ENCODE peak calls at places on chromosome 3, in five cellular contexts. D is CD8-positive, alpha-beta T cell; K is upper lobe of right lung; Q is ovary; E is IMR-90. S is an unnamed sample. For H3K36me3, the result is how much of the 10 kb centered on the place peaks cover.

GRCh38 chr3:89847955-89848354 is 740.5 kb downstream of the EPHA3 start:
- DNase-seq in D (no peak), K (no peak), Q (no peak), E (no peak), S (no peak)

GRCh38 chr3:119639494-119640350 is 20.7 kb downstream of the POPDC2 start:
- DNase-seq in D (no peak), K (no peak), Q (no peak), E (no peak), S (no peak)

GRCh38 chr3:125257563-125257962 is 45.0 kb upstream of the SLC12A8 start:
- DNase-seq in D (no peak), K (no peak), Q (no peak), E (no peak), S (no peak)

GRCh38 chr3:13150624-13151023 is 77.4 kb upstream of the IQSEC1 start:
- DNase-seq in D (no peak), K (peak), Q (no peak), E (no peak), S (no peak)

GRCh38 chr3:153287017-153287416 is 125.0 kb downstream of the RAP2B start:
- DNase-seq in D (no peak), K (no peak), Q (no peak), E (no peak), S (no peak)

GRCh38 chr3:67832807-67833206 is 178.4 kb upstream of the SUCLG2 start:
- DNase-seq in D (no peak), K (no peak), Q (no peak), E (no peak), S (peak)

GRCh38 chr3:26535151-26535550 is 87.4 kb upstream of the LRRC3B start:
- DNase-seq in D (no peak), K (no peak), Q (no peak), E (no peak), S (no peak)

GRCh38 chr3:121670676-121671075 is 10.0 kb upstream of the HCLS1 start:
- DNase-seq in D (no peak), K (no peak), Q (no peak), E (no peak), S (no peak)

GRCh38 chr3:57797701-57798487 is 41.8 kb downstream of the SLMAP start:
- DNase-seq in D (no peak), K (no peak), Q (no peak), E (no peak), S (no peak)

GRCh38 chr3:178318957-178319528 is 217.2 kb upstream of the KCNMB2 start:
- DNase-seq in D (no peak), K (no peak), Q (no peak), E (no peak), S (no peak)

GRCh38 chr3:170364965-170365364 is 7.5 kb downstream of the SKIL start:
- DNase-seq in D (no peak), K (no peak), Q (no peak), E (no peak), S (no peak)
- H3K36me3 ChIP-seq in D (under half), K (under half), Q (under half), E (under half), S (half or more)

DNA sequence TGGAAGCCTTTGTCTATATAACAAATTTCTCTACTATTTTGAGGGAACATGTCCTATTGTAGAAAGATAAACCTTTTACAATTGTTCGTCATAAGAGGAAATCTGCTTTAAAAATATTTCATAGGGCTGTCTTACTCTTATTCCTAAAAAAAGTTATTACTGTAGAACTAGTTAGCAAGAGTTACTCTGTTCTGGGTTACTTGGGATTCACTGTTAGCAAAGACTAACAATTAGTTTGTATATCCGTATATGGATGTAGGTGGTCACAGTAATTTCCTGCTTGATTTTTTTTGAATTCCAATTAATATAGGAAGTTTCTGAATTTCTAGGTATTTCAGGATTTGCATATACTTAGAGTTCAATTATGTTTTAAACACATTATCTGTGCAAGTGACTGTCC is 413.5 kb downstream of the RBMS3 start:
- DNase-seq in D (no peak), K (no peak), Q (no peak), E (no peak), S (no peak)
- H3K4me3 ChIP-seq in D (no peak), K (no peak), Q (no peak), E (no peak), S (no peak)

GRCh38 chr3:47629770-47630169 is 51.1 kb upstream of the CSPG5 start:
- DNase-seq in D (no peak), K (no peak), Q (no peak), E (no peak), S (no peak)

GRCh38 chr3:47622648-47623047 is 44.0 kb upstream of the CSPG5 start:
- DNase-seq in D (no peak), K (no peak), Q (no peak), E (no peak), S (no peak)

GRCh38 chr3:47630810-47631209 is 52.1 kb upstream of the CSPG5 start:
- DNase-seq in D (no peak), K (no peak), Q (no peak), E (no peak), S (no peak)

GRCh38 chr3:47628426-47628825 is 49.8 kb upstream of the CSPG5 start:
- DNase-seq in D (no peak), K (no peak), Q (no peak), E (no peak), S (no peak)
- H3K36me3 ChIP-seq in D (under half), K (half or more), Q (under half), E (under half), S (under half)

GRCh38 chr3:77667901-77668300 is 628.0 kb downstream of the ROBO2 start:
- DNase-seq in D (no peak), K (no peak), Q (no peak), E (no peak), S (no peak)
- H3K4me3 ChIP-seq in D (no peak), K (no peak), Q (no peak), E (no peak), S (no peak)

GRCh38 chr3:185654758-185655145 is 68.7 kb downstream of the SENP2 start:
- DNase-seq in D (no peak), K (no peak), Q (no peak), E (no peak), S (no peak)
- H3K36me3 ChIP-seq in D (under half), K (under half), Q (under half), E (half or more), S (half or more)

GRCh38 chr3:105835606-105836005 is 33.2 kb downstream of the CBLB start:
- DNase-seq in D (no peak), K (no peak), Q (no peak), E (no peak), S (no peak)
- H3K4me3 ChIP-seq in D (no peak), K (no peak), Q (no peak), E (no peak), S (no peak)

GRCh38 chr3:16357191-16357590 is 92.2 kb downstream of the OXNAD1 start:
- DNase-seq in D (no peak), K (no peak), Q (no peak), E (peak), S (no peak)
- H3K36me3 ChIP-seq in D (under half), K (under half), Q (under half), E (under half), S (under half)

DNA sequence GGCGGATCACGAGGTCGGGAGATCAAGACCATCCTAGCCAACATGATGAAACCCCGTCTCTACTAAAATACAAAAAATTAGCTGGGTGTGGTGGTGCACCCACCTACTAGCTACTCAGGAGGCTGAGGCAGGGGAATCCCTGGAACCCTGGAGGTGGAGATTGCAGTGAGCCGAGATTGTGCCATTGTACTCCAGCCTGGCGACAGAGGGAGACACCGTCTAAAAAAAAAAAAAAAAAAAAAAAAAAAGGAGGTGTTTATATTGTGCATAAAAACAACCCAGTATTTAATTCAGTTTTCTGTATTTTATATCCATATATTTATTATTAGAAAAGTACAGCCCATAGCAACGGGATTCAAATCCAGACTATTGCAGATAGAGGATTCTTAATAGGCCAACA is 129.1 kb upstream of the SOX2 start:
- DNase-seq in D (no peak), K (no peak), Q (no peak), E (no peak), S (no peak)
- H3K4me3 ChIP-seq in D (no peak), K (no peak), Q (no peak), E (no peak), S (no peak)

GRCh38 chr3:66385066-66385465 is 115.8 kb downstream of the LRIG1 start:
- DNase-seq in D (no peak), K (no peak), Q (no peak), E (no peak), S (no peak)

GRCh38 chr3:66381621-66382020 is 119.2 kb downstream of the LRIG1 start:
- DNase-seq in D (no peak), K (no peak), Q (no peak), E (no peak), S (no peak)

GRCh38 chr3:66382142-66382541 is 118.7 kb downstream of the LRIG1 start:
- DNase-seq in D (no peak), K (no peak), Q (no peak), E (no peak), S (no peak)

GRCh38 chr3:66383998-66384745 is 116.7 kb downstream of the LRIG1 start:
- DNase-seq in D (peak), K (no peak), Q (no peak), E (no peak), S (no peak)

DNA sequence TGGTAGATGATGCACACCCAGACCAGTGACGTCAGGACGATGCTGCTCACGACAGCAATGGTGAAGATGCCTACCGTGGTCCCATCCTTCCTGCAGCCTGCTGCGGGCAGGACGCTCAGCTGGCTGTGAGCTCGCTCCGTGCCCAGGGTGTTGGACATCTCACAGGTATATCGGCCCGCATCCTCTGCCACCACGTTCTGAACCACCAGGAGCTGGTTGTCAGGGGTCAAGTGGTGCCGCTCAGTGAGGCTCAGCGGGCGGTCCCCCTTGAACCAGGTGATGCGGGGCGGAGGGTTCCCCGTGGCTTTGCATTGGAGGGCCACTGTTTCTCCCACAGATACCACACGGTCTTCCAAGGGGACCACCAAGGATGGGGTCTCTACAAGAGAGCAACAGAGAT is 117.8 kb downstream of the LRIG1 start:
- DNase-seq in D (no peak), K (no peak), Q (no peak), E (no peak), S (no peak)
- H3K36me3 ChIP-seq in D (half or more), K (half or more), Q (under half), E (half or more), S (under half)

DNA sequence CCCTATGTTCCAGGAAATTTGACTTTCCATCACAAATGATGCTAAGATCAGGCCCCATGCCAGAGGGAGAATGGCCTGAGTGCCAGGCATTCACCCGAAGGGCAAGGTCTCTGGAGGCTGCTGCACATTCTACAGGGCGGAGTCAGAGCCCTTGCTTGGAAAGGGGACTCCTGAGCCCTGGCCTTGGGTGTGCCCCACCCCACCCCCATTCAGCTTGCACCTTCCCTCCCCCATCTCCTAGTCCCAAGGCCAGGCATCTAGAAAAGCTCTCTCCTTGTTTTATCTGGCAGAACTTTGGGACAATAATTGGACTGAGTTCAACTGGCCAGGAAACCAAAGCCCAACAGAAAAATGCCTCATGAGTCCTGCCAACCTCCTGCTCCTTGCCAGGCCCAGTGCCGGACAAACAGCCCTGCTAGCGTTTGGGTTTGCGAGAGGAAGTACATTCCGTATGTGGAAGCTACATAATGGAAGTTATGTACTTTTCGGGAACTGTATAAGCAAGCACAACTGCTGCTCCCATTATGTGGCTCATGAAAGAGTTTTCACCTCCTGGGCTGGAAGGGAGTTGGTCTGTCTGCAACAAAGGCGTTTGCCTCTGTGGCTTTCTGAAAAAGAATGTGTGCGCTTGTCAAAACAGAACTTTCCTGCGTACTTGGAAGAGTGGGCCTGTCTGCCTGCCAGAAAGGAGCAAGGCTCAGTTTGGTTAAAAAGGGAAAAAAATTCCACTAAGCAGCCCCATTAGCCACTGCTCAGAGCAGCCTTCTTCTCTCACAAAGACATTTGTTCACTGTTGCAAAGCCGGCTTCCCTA is 321.4 kb upstream of the CTNNB1 start:
- DNase-seq in D (no peak), K (peak), Q (peak), E (no peak), S (peak)
- H3K4me3 ChIP-seq in D (no peak), K (no peak), Q (no peak), E (no peak), S (peak)